ENCODE peak calls at places on chromosomes 16 and 17, in eight cellular contexts. N is ascending aorta, W is left ventricle myocardium inferior, P is lung, I is prostate gland, R is lower lobe of right lung, H is pancreas, V is testis. E is an unnamed sample. For H3K4me1, the result is how much of the 10 kb centered on the place peaks cover.

GRCh38 chr17:37089998-37090397 is 141.2 kb downstream of the AATF start:
- DNase-seq in H (no peak), V (no peak), W (no peak), N (peak), I (no peak), R (no peak), P (no peak), E (no peak)

GRCh38 chr16:1430759-1431496 is at the start of gene PERCC1:
- DNase-seq in V (no peak), N (no peak), I (peak), H (no peak), R (no peak), P (no peak), W (no peak), E (peak)

GRCh38 chr17:1294157-1294717 is 14.8 kb downstream of the TRARG1 start:
- DNase-seq in W (no peak), N (no peak), R (no peak), H (no peak), I (no peak), P (no peak), V (no peak), E (peak)

GRCh38 chr16:50297301-50298074 is 31.1 kb downstream of the ADCY7 start:
- DNase-seq in V (no peak), P (no peak), W (no peak), N (no peak), I (no peak), H (no peak), R (peak), E (no peak)

GRCh38 chr16:50699345-50700159 is 6.1 kb downstream of the NOD2 start:
- DNase-seq in V (no peak), R (no peak), W (no peak), N (no peak), I (no peak), H (no peak), P (no peak), E (no peak)

GRCh38 chr16:24753437-24753836 is 24.0 kb downstream of the TNRC6A start:
- DNase-seq in P (no peak), W (no peak), R (no peak), I (no peak), N (no peak), H (no peak), V (no peak), E (no peak)

GRCh38 chr16:10940501-10941079 is 1.7 kb downstream of the DEXI start:
- DNase-seq in P (no peak), I (no peak), W (no peak), V (no peak), N (no peak), H (no peak), R (no peak), E (no peak)

GRCh38 chr16:51922476-51922875 is 624.5 kb downstream of the TOX3 start:
- DNase-seq in H (no peak), V (no peak), N (no peak), W (no peak), R (no peak), I (no peak), P (no peak), E (no peak)

GRCh38 chr16:3637371-3637923 is 17.0 kb upstream of the DNASE1 start:
- DNase-seq in W (no peak), V (no peak), I (no peak), R (no peak), P (no peak), H (no peak), N (no peak), E (peak)

GRCh38 chr16:46714797-46715591 is 25.5 kb downstream of the ORC6 start:
- DNase-seq in R (no peak), N (no peak), I (no peak), H (no peak), V (no peak), P (no peak), W (no peak), E (no peak)

DNA sequence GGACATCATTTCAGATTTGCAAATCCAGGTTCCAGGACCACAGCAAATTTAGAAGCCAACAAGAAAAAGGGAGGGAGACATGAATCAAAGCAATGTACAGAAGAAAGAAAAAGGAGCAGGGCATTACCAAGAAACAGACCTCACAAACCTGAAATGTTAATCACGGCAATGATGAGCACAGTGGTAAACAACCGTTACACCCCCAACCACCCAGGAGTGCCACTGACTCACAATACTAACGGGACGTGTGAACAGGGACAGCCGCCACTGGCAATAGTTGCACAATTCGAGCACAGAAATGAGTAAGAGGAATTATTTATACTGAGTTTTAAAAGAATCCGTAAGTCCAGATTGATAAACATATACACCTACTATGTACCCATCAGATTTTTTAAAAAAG is 13.8 kb downstream of the USP22 start:
- DNase-seq in N (no peak), P (no peak), W (no peak), H (no peak), R (no peak), V (no peak), I (no peak), E (no peak)
- H3K4me1 ChIP-seq in N (under half), P (under half), W (half or more), H (under half), R (half or more), V (under half), I (under half), E (half or more)

GRCh38 chr17:35769895-35770486 is 9.3 kb downstream of the C17orf50 start:
- DNase-seq in I (no peak), P (no peak), W (no peak), R (no peak), H (peak), N (no peak), V (no peak), E (no peak)
- TF ChIP-seq CTCF in I (no peak), P (no peak), W (no peak), R (no peak), H (no peak), N (no peak), V (no peak), E (no peak)

GRCh38 chr17:77458202-77459017 is 317.6 kb downstream of the SEC14L1 start:
- DNase-seq in H (no peak), V (no peak), I (no peak), P (no peak), R (no peak), W (no peak), N (no peak), E (no peak)
- H3K4me1 ChIP-seq in H (under half), V (half or more), I (under half), P (under half), R (half or more), W (half or more), N (under half), E (half or more)

DNA sequence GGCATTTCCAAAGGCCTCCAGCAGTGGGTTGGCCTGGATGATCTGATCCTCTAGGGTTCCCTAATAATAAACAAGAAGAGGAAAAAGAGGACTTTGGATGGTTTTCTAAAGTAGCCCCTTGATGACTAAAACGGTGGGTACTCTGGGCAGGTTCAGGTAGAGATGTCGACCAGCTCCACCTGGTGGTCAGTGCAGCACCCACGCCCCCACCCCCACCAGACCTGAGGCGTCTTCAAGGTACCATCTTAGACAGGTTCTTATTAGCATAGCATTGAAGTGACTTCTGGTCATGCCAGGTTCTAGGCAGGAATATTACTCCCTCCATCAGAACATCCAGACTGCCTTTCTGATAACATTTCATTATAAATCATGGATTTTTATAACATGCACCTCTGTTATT is 15.0 kb downstream of the MYH13 start:
- DNase-seq in P (no peak), N (no peak), H (peak), W (no peak), I (no peak), V (peak), R (no peak), E (no peak)
- TF ChIP-seq CTCF in P (peak), N (no peak), H (peak), W (peak), I (peak), V (no peak), R (peak), E (no peak)

GRCh38 chr17:28714281-28714680 is 2.6 kb upstream of the PROCA1 start:
- DNase-seq in V (no peak), H (peak), P (no peak), I (no peak), R (no peak), N (no peak), W (no peak), E (no peak)

GRCh38 chr17:28712705-28713415 is 1.2 kb upstream of the PROCA1 start:
- DNase-seq in H (peak), I (no peak), N (no peak), R (no peak), W (no peak), V (no peak), P (no peak), E (no peak)

GRCh38 chr17:28711723-28712036 is at the start of gene PROCA1:
- DNase-seq in N (no peak), I (no peak), P (no peak), H (no peak), R (no peak), W (no peak), V (no peak), E (no peak)

GRCh38 chr17:28712037-28712704 is 483 bp upstream of the PROCA1 start:
- DNase-seq in V (peak), R (peak), N (peak), P (no peak), H (peak), I (no peak), W (peak), E (no peak)

DNA sequence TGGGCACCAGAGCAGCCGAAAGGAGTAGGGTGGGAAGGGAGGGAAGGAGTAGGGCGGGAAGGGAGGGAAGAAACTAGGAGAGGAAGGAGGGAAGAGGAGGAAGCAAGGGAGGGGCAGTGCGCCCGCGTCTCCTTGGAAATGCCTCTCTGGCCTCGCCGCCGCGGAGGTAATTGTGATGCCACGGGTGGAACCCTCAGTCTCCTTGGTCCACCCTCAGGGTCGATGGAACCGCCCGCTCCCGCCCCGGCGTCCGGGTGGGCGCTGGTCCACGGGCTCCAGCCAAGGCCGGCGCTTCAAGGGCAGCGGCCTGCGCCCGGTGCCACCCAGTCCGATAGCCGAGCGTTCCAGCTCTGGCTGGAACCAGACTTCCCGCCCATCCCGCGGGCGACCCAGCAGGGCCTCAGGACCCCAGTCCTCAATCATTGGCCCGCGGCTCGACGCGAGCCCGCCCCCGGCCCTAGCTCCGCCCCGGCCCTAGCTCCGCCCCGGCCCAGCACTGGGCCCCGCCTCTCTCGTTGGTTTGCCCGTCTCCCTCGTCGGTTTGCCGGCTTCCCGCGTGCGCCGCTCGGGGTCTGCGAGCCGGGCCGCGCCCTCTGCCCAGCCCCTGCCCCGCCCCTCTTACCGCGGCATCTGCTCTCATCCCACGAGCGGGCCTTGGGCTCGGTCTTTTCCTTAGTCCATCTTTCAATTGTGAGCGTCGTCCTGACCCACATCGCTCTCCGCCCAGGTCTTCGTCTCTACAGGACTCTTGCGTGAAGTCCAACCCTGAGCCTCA is 553 bp downstream of the PROCA1 start:
- DNase-seq in N (peak), H (peak), V (peak), I (peak), W (peak), P (peak), R (peak), E (peak)
- H3K4me1 ChIP-seq in N (under half), H (under half), V (under half), I (under half), W (under half), P (under half), R (under half), E (under half)

GRCh38 chr16:57569306-57569946 is 27.0 kb downstream of the ADGRG5 start:
- DNase-seq in V (no peak), W (no peak), P (no peak), N (no peak), I (no peak), R (no peak), H (no peak), E (no peak)
- TF ChIP-seq CTCF in V (no peak), W (no peak), P (no peak), N (no peak), I (no peak), R (no peak), H (no peak), E (no peak)

GRCh38 chr17:34423978-34424813 is 61.2 kb upstream of the CCL1 start:
- DNase-seq in V (no peak), P (no peak), N (no peak), W (no peak), I (no peak), H (no peak), R (no peak), E (no peak)

GRCh38 chr17:34420254-34420766 is 57.3 kb upstream of the CCL1 start:
- DNase-seq in W (peak), N (no peak), H (peak), I (peak), V (peak), P (peak), R (peak), E (peak)

GRCh38 chr17:34420900-34421299 is 57.9 kb upstream of the CCL1 start:
- DNase-seq in V (no peak), P (no peak), W (no peak), N (no peak), I (no peak), H (no peak), R (no peak), E (no peak)

DNA sequence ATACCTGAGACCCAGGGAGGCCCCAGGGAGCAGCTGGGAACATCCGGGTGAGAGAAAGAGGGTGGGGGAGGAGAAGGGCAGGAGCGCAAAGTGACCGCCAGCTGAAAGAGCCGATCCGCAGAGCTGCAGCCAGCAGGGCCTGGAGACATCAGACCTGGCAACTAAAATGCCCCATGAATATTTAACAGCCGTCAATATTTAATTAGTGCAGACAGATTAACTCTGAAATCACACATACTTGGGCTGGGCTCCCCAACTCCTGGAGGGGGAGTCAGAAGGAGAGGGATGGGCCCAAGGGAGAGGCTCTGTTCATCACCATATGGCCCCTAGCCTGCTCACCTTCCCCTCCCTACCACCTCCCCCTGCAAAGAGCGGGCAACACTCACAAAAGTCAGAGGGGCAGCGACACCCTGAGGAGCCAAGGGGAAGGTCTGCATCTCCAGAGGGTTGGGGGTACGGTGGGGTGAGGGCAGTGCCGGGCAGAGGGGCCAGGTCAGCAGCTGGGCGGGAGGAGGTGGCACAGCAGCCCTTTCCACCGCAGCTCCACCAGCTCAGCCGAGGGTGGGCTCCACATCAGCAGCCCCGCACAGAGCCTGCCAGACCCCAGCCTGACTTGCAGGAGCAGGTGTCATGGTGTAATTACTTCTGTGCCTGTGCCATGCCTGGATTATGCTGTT is 61.9 kb upstream of the CCL1 start:
- DNase-seq in R (no peak), I (no peak), W (no peak), V (no peak), N (no peak), H (no peak), P (no peak), E (no peak)
- H3K4me1 ChIP-seq in R (under half), I (under half), W (under half), V (under half), N (under half), H (under half), P (under half), E (under half)

GRCh38 chr16:69799601-69800000 is 37.5 kb downstream of the WWP2 start:
- DNase-seq in H (no peak), N (no peak), P (no peak), I (no peak), V (no peak), W (no peak), R (no peak), E (no peak)

GRCh38 chr16:69804283-69804682 is 42.2 kb downstream of the WWP2 start:
- DNase-seq in P (no peak), N (no peak), R (no peak), V (no peak), H (no peak), W (no peak), I (no peak), E (no peak)

GRCh38 chr16:69796285-69797118 is 34.4 kb downstream of the WWP2 start:
- DNase-seq in R (no peak), V (peak), P (peak), I (peak), H (no peak), W (no peak), N (no peak), E (no peak)

GRCh38 chr16:69793521-69793920 is 31.4 kb downstream of the WWP2 start:
- DNase-seq in W (no peak), R (no peak), V (no peak), H (no peak), N (no peak), I (no peak), P (no peak), E (no peak)

GRCh38 chr16:69798466-69798865 is 36.3 kb downstream of the WWP2 start:
- DNase-seq in R (no peak), H (no peak), V (peak), I (no peak), W (no peak), N (no peak), P (no peak), E (no peak)
- TF ChIP-seq CTCF in R (no peak), H (no peak), V (peak), I (no peak), W (peak), N (peak), P (no peak), E (no peak)

DNA sequence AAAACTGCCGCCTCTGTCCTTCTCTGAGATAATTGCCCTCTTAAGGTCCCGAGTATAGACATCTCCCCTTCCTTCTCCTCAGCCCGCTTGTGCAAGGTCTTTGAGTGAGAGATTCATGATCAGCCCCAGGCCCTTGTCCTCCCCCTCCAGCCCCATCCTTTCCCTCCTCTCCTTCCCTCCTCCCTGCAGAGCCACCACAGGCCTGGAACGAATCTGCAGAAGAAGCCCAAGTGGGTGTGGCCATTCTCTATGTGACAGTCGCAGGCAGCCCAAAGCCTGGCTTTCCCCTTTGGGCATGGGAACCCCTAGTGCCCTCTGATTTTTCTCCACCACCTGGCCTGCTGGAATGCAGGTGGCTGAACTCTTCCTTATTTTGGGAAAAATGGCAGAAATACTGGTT is 7.2 kb upstream of the NDRG4 start:
- DNase-seq in P (no peak), I (no peak), V (peak), H (no peak), W (no peak), R (no peak), N (no peak), E (no peak)
- H3K4me1 ChIP-seq in P (under half), I (under half), V (under half), H (under half), W (half or more), R (under half), N (under half), E (under half)

DNA sequence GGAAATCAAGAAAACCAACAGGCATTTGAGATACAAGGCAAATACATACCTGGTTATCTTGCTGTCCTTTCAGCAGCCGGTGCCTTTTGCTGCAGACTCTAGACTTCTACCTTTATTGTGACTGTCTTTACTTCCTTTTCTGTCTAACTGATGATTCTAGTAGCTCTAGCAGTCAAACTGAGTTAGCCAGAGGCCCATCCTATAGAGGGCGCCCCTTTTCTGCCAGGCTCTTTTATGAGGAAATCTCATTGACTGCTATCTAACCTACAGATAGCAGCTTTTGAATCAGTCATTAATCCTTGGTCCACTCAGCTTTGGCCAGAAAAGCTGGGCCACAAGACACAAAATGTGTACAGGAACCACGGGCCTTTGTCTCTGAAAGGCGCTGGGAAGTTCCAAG is 87.5 kb upstream of the WSB1 start:
- DNase-seq in I (no peak), V (no peak), R (no peak), W (no peak), H (no peak), P (no peak), N (no peak), E (no peak)
- TF ChIP-seq CTCF in I (no peak), V (no peak), R (peak), W (no peak), H (no peak), P (no peak), N (no peak), E (no peak)